ENCODE peak calls at places on chromosome 14, in four cellular contexts. Y is AML-193, Q is fibroblast of lung, W is fibroblast of the aortic adventitia. R is an unnamed sample.

GRCh38 chr14:69260979-69261605 is 1.1 kb downstream of the GALNT16 start:
- DNase-seq in Q (no peak), W (no peak), Y (no peak), R (no peak)

GRCh38 chr14:77663289-77663688 is 44.5 kb downstream of the ALKBH1 start:
- DNase-seq in Y (no peak), W (peak; percentile 69), Q (peak; percentile 47), R (no peak)

GRCh38 chr14:37721976-37722659 is 126.7 kb downstream of the TTC6 start:
- DNase-seq in Y (no peak), W (no peak), Q (no peak), R (no peak)

GRCh38 chr14:75427126-75427481 is 718 bp upstream of the JDP2 start:
- DNase-seq in W (no peak), Y (no peak), Q (no peak), R (peak; percentile 49)

GRCh38 chr14:50955373-50956043 is 11.2 kb upstream of the PYGL start:
- DNase-seq in W (peak; percentile 93), Y (peak; percentile 79), Q (peak; percentile 97), R (peak; percentile 78)

GRCh38 chr14:106530423-106531107 is 1004.2 kb downstream of the TMEM121 start:
- DNase-seq in W (no peak), Y (no peak), Q (no peak), R (no peak)

GRCh38 chr14:76419399-76419798 is 43.5 kb downstream of the ESRRB start:
- DNase-seq in W (no peak), Y (no peak), Q (no peak), R (no peak)

GRCh38 chr14:35223927-35224326 is 68.3 kb upstream of the PSMA6 start:
- DNase-seq in W (peak; percentile 30), Y (no peak), Q (peak; percentile 30), R (no peak)

GRCh38 chr14:97299661-97300060 is 502.5 kb downstream of the VRK1 start:
- DNase-seq in Q (no peak), Y (no peak), W (no peak), R (no peak)

GRCh38 chr14:24398298-24398942 is 383 bp upstream of the NYNRIN start:
- DNase-seq in W (no peak), Y (no peak), Q (no peak), R (no peak)

GRCh38 chr14:67056684-67057083 is 132.6 kb upstream of the GARIN2 start:
- DNase-seq in Y (no peak), Q (no peak), W (no peak), R (no peak)

GRCh38 chr14:21395450-21395849 is 11.6 kb upstream of the SUPT16H start:
- DNase-seq in Y (no peak), Q (no peak), W (no peak), R (no peak)

GRCh38 chr14:64504897-64505771 is 564 bp downstream of the ZBTB1 start:
- DNase-seq in Y (peak; percentile 71), Q (peak; percentile 86), W (peak; percentile 84), R (peak; percentile 96)

GRCh38 chr14:78086342-78086741 is 83.8 kb upstream of the NRXN3 start:
- DNase-seq in Y (no peak), Q (no peak), W (no peak), R (no peak)

GRCh38 chr14:31128601-31129526 is 78.7 kb downstream of the HECTD1 start:
- DNase-seq in Q (no peak), W (no peak), Y (no peak), R (no peak)

GRCh38 chr14:67551940-67552339 is 18.9 kb downstream of the PLEKHH1 start:
- DNase-seq in Q (no peak), W (no peak), Y (no peak), R (no peak)

GRCh38 chr14:91228112-91229004 is 16.1 kb downstream of the GPR68 start:
- DNase-seq in W (peak; percentile 55), Y (no peak), Q (peak; percentile 88), R (no peak)

GRCh38 chr14:88270781-88271180 is 52.3 kb downstream of the KCNK10 start:
- DNase-seq in Y (no peak), Q (no peak), W (no peak), R (no peak)

GRCh38 chr14:28763914-28764848 is 2.4 kb upstream of the FOXG1 start:
- DNase-seq in Y (no peak), Q (peak; percentile 30), W (no peak), R (no peak)

GRCh38 chr14:30045720-30046119 is 118.1 kb upstream of the PRKD1 start:
- DNase-seq in Y (no peak), Q (no peak), W (no peak), R (no peak)